ENCODE peak calls at places on chromosomes 7 and 10, in four cellular contexts. W, P, G and B are unnamed samples.

GRCh38 chr7:119026391-119026790 is 801.9 kb downstream of the ANKRD7 start:
- DNase-seq in W (no peak), P (no peak), G (no peak), B (no peak)

GRCh38 chr7:150737265-150738055 is at the start of gene GIMAP5:
- DNase-seq in P (peak), W (no peak), G (no peak), B (no peak)

GRCh38 chr10:103915794-103916193 is 2.2 kb downstream of the STN1 start:
- DNase-seq in P (peak), W (no peak), G (no peak), B (no peak)

GRCh38 chr7:157471259-157472125 is 134.7 kb downstream of the DNAJB6 start:
- DNase-seq in W (peak), P (peak), G (no peak), B (no peak)

GRCh38 chr7:34900891-34901493 is 136.3 kb downstream of the DPY19L1 start:
- DNase-seq in P (no peak), W (peak), G (peak), B (no peak)

GRCh38 chr10:30970760-30971460 is 60.8 kb downstream of the ZNF438 start:
- DNase-seq in W (peak), P (no peak), G (no peak), B (peak)

GRCh38 chr7:30648744-30649540 is 33.3 kb downstream of the CRHR2 start:
- DNase-seq in P (no peak), W (peak), G (no peak), B (no peak)

GRCh38 chr7:132720835-132721234 is 144.6 kb upstream of the PLXNA4 start:
- DNase-seq in W (no peak), G (no peak), P (no peak), B (no peak)

GRCh38 chr10:129629911-129630310 is 162.9 kb downstream of the MGMT start:
- DNase-seq in P (no peak), W (no peak), G (no peak), B (no peak)

GRCh38 chr10:18162021-18162631 is 21.9 kb downstream of the CACNB2 start:
- DNase-seq in G (no peak), P (no peak), W (no peak), B (no peak)

GRCh38 chr10:71230656-71231025 is 18.3 kb downstream of the UNC5B start:
- DNase-seq in G (no peak), W (peak), P (no peak), B (no peak)

GRCh38 chr10:80252296-80252887 is 37.1 kb downstream of the MAT1A start:
- DNase-seq in W (no peak), G (no peak), P (no peak), B (no peak)

GRCh38 chr10:1968257-1969025 is 231.1 kb upstream of the ADARB2 start:
- DNase-seq in P (no peak), G (no peak), W (no peak), B (no peak)

GRCh38 chr7:130879191-130879590 is 145.2 kb upstream of the KLF14 start:
- DNase-seq in P (no peak), W (peak), G (no peak), B (peak)

GRCh38 chr7:81583090-81583489 is 186.8 kb downstream of the HGF start:
- DNase-seq in G (no peak), P (no peak), W (no peak), B (no peak)

GRCh38 chr10:108439397-108439796 is 1274.9 kb upstream of the SORCS1 start:
- DNase-seq in P (no peak), G (no peak), W (no peak), B (no peak)

GRCh38 chr10:50309342-50309741 is 58.0 kb upstream of the ASAH2 start:
- DNase-seq in W (no peak), G (no peak), P (no peak), B (no peak)

GRCh38 chr7:24318326-24318725 is 34.3 kb downstream of the NPY start:
- DNase-seq in G (peak), W (no peak), P (no peak), B (no peak)

GRCh38 chr10:80359644-80360043 is 3.1 kb downstream of the DYDC2 start:
- DNase-seq in W (no peak), G (no peak), P (no peak), B (no peak)

GRCh38 chr7:25031432-25031831 is 51.5 kb upstream of the OSBPL3 start:
- DNase-seq in W (no peak), P (no peak), G (no peak), B (peak)

GRCh38 chr7:128860158-128861073 is 2.2 kb upstream of the ATP6V1F start:
- DNase-seq in G (no peak), P (no peak), W (peak), B (peak)

GRCh38 chr7:129066290-129067131 is 11.6 kb upstream of the TNPO3 start:
- DNase-seq in G (peak), P (no peak), W (peak), B (peak)

GRCh38 chr10:29957887-29958330 is 101.5 kb downstream of the JCAD start:
- DNase-seq in G (no peak), P (no peak), W (no peak), B (no peak)

GRCh38 chr7:6226194-6226799 is 46.1 kb downstream of the CYTH3 start:
- DNase-seq in P (no peak), W (no peak), G (peak), B (peak)

GRCh38 chr10:133379801-133380666 is 972 bp downstream of the PAOX start:
- DNase-seq in W (no peak), G (no peak), P (no peak), B (no peak)
- H3K4me2 ChIP-seq in W (peak), G (peak), P (no peak), B (peak)

GRCh38 chr7:137402535-137403258 is 59.2 kb upstream of the PTN start:
- DNase-seq in W (no peak), P (no peak), G (no peak), B (no peak)
- H3K4me2 ChIP-seq in W (no peak), P (no peak), G (no peak), B (no peak)

DNA sequence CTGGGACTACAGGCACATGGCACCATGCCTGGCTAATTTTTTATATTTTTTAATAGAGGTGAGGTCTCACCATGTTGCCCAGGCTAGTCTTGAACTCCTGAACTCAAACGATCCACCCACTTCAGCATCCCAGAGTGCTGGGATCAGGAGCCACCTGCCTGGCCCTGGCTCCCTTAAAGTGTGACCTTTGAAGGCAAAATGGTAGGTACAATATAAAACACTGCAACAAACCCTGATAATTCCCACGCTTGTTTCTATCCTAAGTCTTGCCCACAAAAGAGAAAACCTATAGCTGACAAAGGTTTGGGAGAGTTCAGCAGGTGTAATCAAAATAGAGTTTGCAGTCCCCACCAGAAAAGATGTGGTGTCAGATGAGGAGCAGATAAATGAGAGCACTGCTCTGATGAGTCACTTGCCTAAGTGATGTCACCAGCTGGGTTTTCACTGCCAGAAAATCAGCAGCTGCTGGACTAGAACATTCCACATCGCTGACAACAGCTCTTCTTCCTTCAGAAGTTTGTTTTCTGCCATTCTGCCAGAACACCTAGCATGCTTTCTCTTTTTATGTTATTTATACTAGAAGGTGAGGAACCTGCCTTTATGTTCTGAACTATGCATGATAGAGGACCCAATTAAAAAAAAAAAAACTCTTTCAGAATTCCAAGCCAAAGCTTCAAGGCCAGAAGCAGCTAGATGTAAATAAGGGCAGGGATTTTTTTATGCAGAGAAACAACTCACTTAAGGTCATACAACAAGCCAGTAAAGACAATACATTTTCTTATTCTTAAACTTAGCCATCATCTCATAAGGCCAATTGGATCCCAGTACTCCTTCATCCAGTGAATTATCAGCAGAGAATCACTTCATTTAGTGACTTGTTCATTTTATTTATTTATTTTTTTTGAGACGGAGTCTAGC is 18.0 kb downstream of the PURB start:
- DNase-seq in P (no peak), G (peak), W (peak), B (peak)
- H3K4me2 ChIP-seq in P (no peak), G (peak), W (peak), B (peak)

GRCh38 chr10:98487692-98488091 is 41.0 kb upstream of the HPS1 start:
- DNase-seq in P (no peak), G (no peak), W (no peak), B (no peak)

GRCh38 chr10:98488669-98489430 is 42.1 kb upstream of the HPS1 start:
- DNase-seq in P (no peak), G (no peak), W (no peak), B (no peak)

GRCh38 chr10:98486421-98486820 is 39.7 kb upstream of the HPS1 start:
- DNase-seq in G (no peak), P (no peak), W (peak), B (peak)

GRCh38 chr10:98483658-98484057 is 36.9 kb upstream of the HPS1 start:
- DNase-seq in G (no peak), P (no peak), W (no peak), B (no peak)

GRCh38 chr10:98485959-98486358 is 39.2 kb upstream of the HPS1 start:
- DNase-seq in P (no peak), W (peak), G (no peak), B (peak)
- H3K4me2 ChIP-seq in P (no peak), W (no peak), G (no peak), B (no peak)

GRCh38 chr10:69680610-69681009 is 50.6 kb downstream of the FAM241B start:
- DNase-seq in G (no peak), W (no peak), P (no peak), B (no peak)
- H3K4me2 ChIP-seq in G (no peak), W (no peak), P (no peak), B (no peak)

DNA sequence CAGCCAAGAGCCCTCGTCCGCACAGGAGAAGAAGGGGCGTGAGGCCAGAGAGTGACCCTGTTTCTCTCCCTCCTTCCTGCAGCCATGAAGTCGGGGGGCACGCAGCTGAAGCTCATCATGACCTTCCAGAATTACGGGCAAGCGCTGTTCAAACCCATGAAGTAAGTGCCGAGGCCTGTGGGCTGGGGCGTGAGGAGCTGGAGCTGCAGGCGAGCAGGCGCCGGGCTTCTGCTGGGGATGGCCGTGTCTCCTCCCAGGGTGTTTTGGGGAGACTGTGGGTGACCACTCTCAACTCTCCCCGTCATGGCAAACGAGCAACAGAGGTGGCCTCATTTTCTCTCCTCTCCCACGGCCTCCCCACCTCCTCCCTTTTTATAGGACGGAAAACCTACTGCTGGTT is 16.4 kb downstream of the FAM20C start:
- DNase-seq in G (no peak), P (no peak), W (no peak), B (no peak)
- H3K4me2 ChIP-seq in G (no peak), P (no peak), W (no peak), B (no peak)